ENCODE peak calls at places on chromosomes 5 and 9, in five cellular contexts. One of them, this sample, is unnamed. For H3K27me3, the result is how much of the 10 kb centered on the place peaks cover.

GRCh38 chr5:78221964-78222451 is 72.5 kb downstream of the AP3B1 start:
- DNase-seq in transverse colon: peak
- DNase-seq in lower lobe of right lung: no peak
- DNase-seq in endodermal cell: peak
- DNase-seq in right lobe of liver: no peak
- DNase-seq in this sample: peak

GRCh38 chr5:39283231-39283818 is 64.0 kb upstream of the FYB1 start:
- DNase-seq in transverse colon: peak
- DNase-seq in lower lobe of right lung: no peak
- DNase-seq in endodermal cell: peak
- DNase-seq in right lobe of liver: no peak
- DNase-seq in this sample: peak

GRCh38 chr5:116494784-116495480 is 79.7 kb downstream of the SEMA6A start:
- DNase-seq in transverse colon: no peak
- DNase-seq in lower lobe of right lung: no peak
- DNase-seq in endodermal cell: peak
- DNase-seq in right lobe of liver: no peak
- DNase-seq in this sample: peak

GRCh38 chr5:181159286-181160143 is 12.1 kb downstream of the OR2V2 start:
- DNase-seq in transverse colon: peak
- DNase-seq in lower lobe of right lung: peak
- DNase-seq in endodermal cell: peak
- DNase-seq in right lobe of liver: peak
- DNase-seq in this sample: peak

GRCh38 chr5:122790354-122791123 is 15.7 kb downstream of the SNX2 start:
- DNase-seq in transverse colon: no peak
- DNase-seq in lower lobe of right lung: no peak
- DNase-seq in endodermal cell: no peak
- DNase-seq in right lobe of liver: no peak
- DNase-seq in this sample: no peak

GRCh38 chr9:29390859-29391258 is 1817.6 kb upstream of the C9orf72 start:
- DNase-seq in transverse colon: no peak
- DNase-seq in lower lobe of right lung: no peak
- DNase-seq in endodermal cell: no peak
- DNase-seq in right lobe of liver: no peak
- DNase-seq in this sample: no peak

GRCh38 chr9:120842685-120843485 is at the start of gene PSMD5:
- DNase-seq in transverse colon: peak
- DNase-seq in lower lobe of right lung: peak
- DNase-seq in endodermal cell: peak
- DNase-seq in right lobe of liver: peak
- DNase-seq in this sample: peak

GRCh38 chr5:88610586-88610985 is 272.4 kb downstream of the MEF2C start:
- DNase-seq in transverse colon: no peak
- DNase-seq in lower lobe of right lung: no peak
- DNase-seq in endodermal cell: no peak
- DNase-seq in right lobe of liver: no peak
- DNase-seq in this sample: no peak

GRCh38 chr5:154713615-154714125 is 41.5 kb upstream of the LARP1 start:
- DNase-seq in transverse colon: peak
- DNase-seq in lower lobe of right lung: no peak
- DNase-seq in endodermal cell: peak
- DNase-seq in right lobe of liver: no peak
- DNase-seq in this sample: no peak

GRCh38 chr5:121144764-121145163 is 680.7 kb downstream of the PRR16 start:
- DNase-seq in transverse colon: no peak
- DNase-seq in lower lobe of right lung: no peak
- DNase-seq in endodermal cell: no peak
- DNase-seq in right lobe of liver: no peak
- DNase-seq in this sample: peak

GRCh38 chr5:14133394-14133793 is 9.7 kb upstream of the TRIO start:
- DNase-seq in transverse colon: no peak
- DNase-seq in lower lobe of right lung: no peak
- DNase-seq in endodermal cell: no peak
- DNase-seq in right lobe of liver: no peak
- DNase-seq in this sample: no peak

GRCh38 chr5:94993501-94993900 is 291.4 kb downstream of the MCTP1 start:
- DNase-seq in transverse colon: no peak
- DNase-seq in lower lobe of right lung: no peak
- DNase-seq in endodermal cell: no peak
- DNase-seq in right lobe of liver: no peak
- DNase-seq in this sample: no peak

GRCh38 chr9:89496645-89497044 is 1.3 kb downstream of the SEMA4D start:
- DNase-seq in transverse colon: peak
- DNase-seq in lower lobe of right lung: no peak
- DNase-seq in endodermal cell: no peak
- DNase-seq in right lobe of liver: no peak
- DNase-seq in this sample: no peak
- H3K4me3 ChIP-seq in transverse colon: peak
- H3K4me3 ChIP-seq in lower lobe of right lung: peak
- H3K4me3 ChIP-seq in endodermal cell: peak
- H3K4me3 ChIP-seq in right lobe of liver: peak
- H3K4me3 ChIP-seq in this sample: peak

GRCh38 chr5:169716287-169716686 is 79.2 kb downstream of the DOCK2 start:
- DNase-seq in transverse colon: no peak
- DNase-seq in lower lobe of right lung: no peak
- DNase-seq in endodermal cell: no peak
- DNase-seq in right lobe of liver: no peak
- DNase-seq in this sample: peak

GRCh38 chr5:169723103-169723831 is 86.2 kb downstream of the DOCK2 start:
- DNase-seq in transverse colon: peak
- DNase-seq in lower lobe of right lung: no peak
- DNase-seq in endodermal cell: no peak
- DNase-seq in right lobe of liver: no peak
- DNase-seq in this sample: no peak

GRCh38 chr5:169717298-169717697 is 80.2 kb downstream of the DOCK2 start:
- DNase-seq in transverse colon: no peak
- DNase-seq in lower lobe of right lung: no peak
- DNase-seq in endodermal cell: no peak
- DNase-seq in right lobe of liver: no peak
- DNase-seq in this sample: peak

GRCh38 chr5:169721771-169722170 is 84.7 kb downstream of the DOCK2 start:
- DNase-seq in transverse colon: no peak
- DNase-seq in lower lobe of right lung: no peak
- DNase-seq in endodermal cell: no peak
- DNase-seq in right lobe of liver: no peak
- DNase-seq in this sample: no peak

DNA sequence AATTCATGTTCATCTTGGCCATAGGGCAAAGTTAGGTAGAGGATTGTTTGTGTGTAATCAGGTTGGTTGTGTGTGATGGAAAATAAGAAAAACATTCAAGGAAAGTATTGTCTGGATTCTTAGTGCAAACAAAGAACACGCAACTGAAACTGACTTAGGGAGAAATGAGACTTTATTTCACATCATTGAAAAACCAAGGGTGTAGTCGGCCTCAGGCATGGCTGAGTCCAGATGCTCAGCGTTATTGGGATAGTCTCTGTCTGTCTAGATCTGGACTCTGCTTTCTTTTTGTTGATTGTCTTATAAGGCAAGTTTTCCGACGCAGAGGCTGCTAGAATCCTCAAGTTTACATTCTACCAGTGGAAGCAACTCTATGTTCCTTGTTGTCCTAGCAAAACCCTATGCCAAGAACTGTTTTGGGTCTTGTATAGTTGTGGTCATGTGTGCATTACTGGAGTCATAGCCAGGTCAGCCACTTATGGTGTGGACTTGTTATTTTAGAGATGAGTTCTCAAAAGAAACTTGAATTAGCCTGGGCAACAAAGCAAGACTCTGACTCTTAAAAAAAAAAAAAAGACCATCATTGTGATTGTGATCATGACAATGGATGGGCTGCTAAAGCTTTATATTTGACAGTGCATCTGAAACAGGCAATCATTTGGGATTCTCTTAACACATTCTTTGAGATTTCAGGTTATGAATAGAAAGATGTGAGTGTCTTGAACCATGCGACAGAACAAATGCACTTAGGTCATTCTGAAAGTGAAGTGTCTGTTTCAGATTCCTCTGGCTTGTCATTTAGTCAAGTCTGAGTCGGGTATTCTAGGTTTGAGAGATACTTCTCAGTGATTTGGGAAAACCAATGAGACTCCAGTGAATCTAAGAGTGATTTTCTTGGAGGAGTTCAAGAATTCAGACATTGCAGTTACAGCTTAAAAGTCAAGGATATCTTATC is 82.6 kb downstream of the DOCK2 start:
- DNase-seq in transverse colon: no peak
- DNase-seq in lower lobe of right lung: no peak
- DNase-seq in endodermal cell: no peak
- DNase-seq in right lobe of liver: no peak
- DNase-seq in this sample: no peak
- H3K27me3 ChIP-seq in transverse colon: under half
- H3K27me3 ChIP-seq in lower lobe of right lung: under half
- H3K27me3 ChIP-seq in endodermal cell: under half
- H3K27me3 ChIP-seq in right lobe of liver: under half
- H3K27me3 ChIP-seq in this sample: under half

GRCh38 chr5:174526177-174526576 is 198.2 kb upstream of the MSX2 start:
- DNase-seq in transverse colon: no peak
- DNase-seq in lower lobe of right lung: no peak
- DNase-seq in endodermal cell: no peak
- DNase-seq in right lobe of liver: no peak
- DNase-seq in this sample: no peak

GRCh38 chr5:174522641-174523260 is 201.6 kb upstream of the MSX2 start:
- DNase-seq in transverse colon: no peak
- DNase-seq in lower lobe of right lung: no peak
- DNase-seq in endodermal cell: no peak
- DNase-seq in right lobe of liver: no peak
- DNase-seq in this sample: no peak

GRCh38 chr5:174520420-174521396 is 203.7 kb upstream of the MSX2 start:
- DNase-seq in transverse colon: peak
- DNase-seq in lower lobe of right lung: no peak
- DNase-seq in endodermal cell: peak
- DNase-seq in right lobe of liver: no peak
- DNase-seq in this sample: peak

GRCh38 chr5:174527936-174528557 is 196.3 kb upstream of the MSX2 start:
- DNase-seq in transverse colon: no peak
- DNase-seq in lower lobe of right lung: no peak
- DNase-seq in endodermal cell: no peak
- DNase-seq in right lobe of liver: no peak
- DNase-seq in this sample: no peak

GRCh38 chr5:174523311-174524159 is 200.8 kb upstream of the MSX2 start:
- DNase-seq in transverse colon: no peak
- DNase-seq in lower lobe of right lung: no peak
- DNase-seq in endodermal cell: no peak
- DNase-seq in right lobe of liver: no peak
- DNase-seq in this sample: no peak
- TF ChIP-seq CTCF in transverse colon: no peak
- TF ChIP-seq CTCF in lower lobe of right lung: no peak
- TF ChIP-seq CTCF in endodermal cell: peak
- TF ChIP-seq CTCF in right lobe of liver: no peak
- TF ChIP-seq CTCF in this sample: no peak

GRCh38 chr5:73740274-73740790 is 114.3 kb downstream of the ARHGEF28 start:
- DNase-seq in transverse colon: no peak
- DNase-seq in lower lobe of right lung: no peak
- DNase-seq in endodermal cell: no peak
- DNase-seq in right lobe of liver: no peak
- DNase-seq in this sample: no peak
- H3K4me3 ChIP-seq in transverse colon: no peak
- H3K4me3 ChIP-seq in lower lobe of right lung: no peak
- H3K4me3 ChIP-seq in endodermal cell: no peak
- H3K4me3 ChIP-seq in right lobe of liver: no peak
- H3K4me3 ChIP-seq in this sample: no peak

GRCh38 chr9:132489536-132489935 is 79.5 kb downstream of the CFAP77 start:
- DNase-seq in transverse colon: no peak
- DNase-seq in lower lobe of right lung: no peak
- DNase-seq in endodermal cell: no peak
- DNase-seq in right lobe of liver: no peak
- DNase-seq in this sample: no peak

GRCh38 chr9:132488611-132489010 is 78.6 kb downstream of the CFAP77 start:
- DNase-seq in transverse colon: no peak
- DNase-seq in lower lobe of right lung: no peak
- DNase-seq in endodermal cell: no peak
- DNase-seq in right lobe of liver: no peak
- DNase-seq in this sample: no peak

GRCh38 chr9:132485454-132485853 is 75.4 kb downstream of the CFAP77 start:
- DNase-seq in transverse colon: no peak
- DNase-seq in lower lobe of right lung: no peak
- DNase-seq in endodermal cell: no peak
- DNase-seq in right lobe of liver: no peak
- DNase-seq in this sample: no peak

GRCh38 chr9:132487351-132487791 is 77.4 kb downstream of the CFAP77 start:
- DNase-seq in transverse colon: no peak
- DNase-seq in lower lobe of right lung: no peak
- DNase-seq in endodermal cell: no peak
- DNase-seq in right lobe of liver: no peak
- DNase-seq in this sample: no peak

DNA sequence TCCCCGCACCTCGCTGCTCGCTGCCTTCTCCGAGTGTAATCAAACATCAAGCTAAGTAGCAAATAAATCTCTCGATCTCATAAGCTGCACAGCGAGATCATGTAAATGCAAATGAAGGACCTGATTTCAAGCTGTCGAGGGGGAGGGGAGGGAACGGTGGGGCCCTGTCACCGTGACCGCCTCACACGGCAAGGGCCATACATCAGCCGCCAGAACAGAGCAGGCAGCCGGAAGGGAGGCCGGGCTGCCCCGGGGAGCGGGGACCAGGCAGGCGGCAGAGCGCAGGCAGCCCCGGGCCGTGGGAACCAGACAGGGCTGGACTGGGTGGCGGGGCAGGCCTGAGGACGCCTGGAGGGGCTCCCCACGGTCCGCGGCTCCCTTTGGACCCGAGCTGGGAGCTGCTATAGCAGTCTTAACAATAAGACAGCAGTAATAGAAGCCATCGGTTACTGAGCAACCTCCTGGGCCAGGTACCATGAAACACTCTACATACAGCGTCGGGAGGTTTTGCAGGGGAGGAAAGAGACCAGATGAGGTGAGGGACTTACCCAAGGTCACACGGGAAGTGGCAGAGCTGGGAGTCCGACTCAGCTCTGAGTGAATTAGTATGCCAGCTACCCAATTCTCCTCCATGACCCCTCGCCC is 76.8 kb downstream of the CFAP77 start:
- DNase-seq in transverse colon: no peak
- DNase-seq in lower lobe of right lung: no peak
- DNase-seq in endodermal cell: no peak
- DNase-seq in right lobe of liver: no peak
- DNase-seq in this sample: no peak
- H3K27me3 ChIP-seq in transverse colon: half or more
- H3K27me3 ChIP-seq in lower lobe of right lung: half or more
- H3K27me3 ChIP-seq in endodermal cell: under half
- H3K27me3 ChIP-seq in right lobe of liver: under half
- H3K27me3 ChIP-seq in this sample: under half

This sample was measured in bronchial epithelial cell.